ENCODE peak calls at places on chromosomes 13 and 19, in five cellular contexts. Q is endodermal cell, N is prostate gland, V is left ventricle myocardium inferior, Y is aorta. L is an unnamed sample. For H3K9me3, the result is how much of the 10 kb centered on the place peaks cover.

GRCh38 chr19:2616741-2617392 is 85.6 kb downstream of the GNG7 start:
- DNase-seq in Q (no peak), N (no peak), V (peak), Y (peak), L (no peak)

GRCh38 chr13:80336335-80336734 is 4.6 kb downstream of the SPRY2 start:
- DNase-seq in Q (no peak), N (no peak), V (no peak), Y (no peak), L (no peak)

GRCh38 chr13:113083402-113084061 is 22.1 kb upstream of the F7 start:
- DNase-seq in Q (no peak), N (peak), V (peak), Y (peak), L (no peak)

GRCh38 chr19:18496167-18496979 is 25.5 kb downstream of the ELL start:
- DNase-seq in Q (no peak), N (no peak), V (peak), Y (no peak), L (no peak)

GRCh38 chr19:35204799-35205732 is 23.5 kb downstream of the FAM187B start:
- DNase-seq in Q (peak), N (no peak), V (no peak), Y (peak), L (no peak)

GRCh38 chr13:109833071-109833470 is 46.7 kb upstream of the IRS2 start:
- DNase-seq in Q (no peak), N (no peak), V (no peak), Y (no peak), L (no peak)

GRCh38 chr19:58474291-58474996 is 1.7 kb upstream of the ZNF446 start:
- DNase-seq in Q (no peak), N (no peak), V (no peak), Y (no peak), L (no peak)

GRCh38 chr19:48806518-48806817 is 4.4 kb downstream of the BCAT2 start:
- DNase-seq in Q (peak), N (no peak), V (no peak), Y (no peak), L (no peak)

GRCh38 chr13:26457212-26457611 is 100.3 kb upstream of the WASF3 start:
- DNase-seq in Q (no peak), N (no peak), V (no peak), Y (no peak), L (no peak)

GRCh38 chr19:46226438-46226973 is 3.0 kb upstream of the IGFL1 start:
- DNase-seq in Q (peak), N (no peak), V (peak), Y (no peak), L (no peak)

GRCh38 chr13:26011996-26012688 is 39.7 kb downstream of the SHISA2 start:
- DNase-seq in Q (no peak), N (no peak), V (no peak), Y (no peak), L (peak)

GRCh38 chr19:37148214-37148613 is 24.3 kb downstream of the ZNF585A start:
- DNase-seq in Q (no peak), N (no peak), V (no peak), Y (no peak), L (no peak)
- H3K9me3 ChIP-seq in Q (half or more), N (under half), V (half or more), Y (under half), L (under half)

GRCh38 chr19:51959791-51960190 is 26.8 kb downstream of the ZNF350 start:
- DNase-seq in Q (no peak), N (peak), V (no peak), Y (no peak), L (no peak)
- H3K9me3 ChIP-seq in Q (half or more), N (under half), V (half or more), Y (under half), L (under half)

GRCh38 chr19:52567921-52568320 is 2.2 kb upstream of the ZNF701 start:
- DNase-seq in Q (no peak), N (no peak), V (no peak), Y (no peak), L (no peak)

GRCh38 chr19:52570005-52570861 is at the start of gene ZNF701:
- DNase-seq in Q (peak), N (peak), V (peak), Y (peak), L (peak)

GRCh38 chr19:52566121-52566520 is 4.0 kb upstream of the ZNF701 start:
- DNase-seq in Q (no peak), N (no peak), V (no peak), Y (no peak), L (no peak)

GRCh38 chr19:52566588-52566987 is 3.5 kb upstream of the ZNF701 start:
- DNase-seq in Q (no peak), N (no peak), V (no peak), Y (no peak), L (no peak)
- H3K9me3 ChIP-seq in Q (under half), N (under half), V (under half), Y (under half), L (under half)

DNA sequence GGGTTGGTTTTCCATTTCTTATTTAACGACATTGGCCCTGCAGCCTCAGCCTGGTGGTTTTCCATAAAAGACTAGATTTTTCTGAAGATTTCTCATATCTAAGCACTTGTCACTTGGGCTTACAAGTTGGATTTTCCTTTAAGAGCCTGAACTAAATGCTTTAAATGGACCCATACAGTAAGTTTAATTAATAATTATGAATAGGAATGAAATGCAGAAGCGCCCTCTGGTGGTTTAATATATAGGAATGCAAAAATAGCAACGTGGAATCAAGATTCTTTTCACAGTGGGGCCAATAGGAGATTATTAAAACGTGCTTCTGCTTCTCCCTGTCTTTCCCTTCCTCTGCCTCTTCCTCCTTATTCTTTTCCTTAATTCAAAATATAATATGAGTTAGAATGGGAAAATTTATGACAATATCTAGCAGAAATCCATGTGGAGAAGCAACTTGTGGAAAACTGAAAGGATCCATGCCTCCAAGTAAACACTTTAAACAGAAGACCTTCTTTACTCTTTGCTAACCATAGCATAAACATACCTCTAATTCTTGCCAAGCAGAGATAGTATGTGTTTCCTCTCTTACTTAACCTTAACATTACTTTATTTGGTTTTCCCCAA is 324.0 kb downstream of the GPC5 start:
- DNase-seq in Q (no peak), N (no peak), V (no peak), Y (no peak), L (no peak)
- H3K9me3 ChIP-seq in Q (under half), N (under half), V (under half), Y (under half), L (under half)

DNA sequence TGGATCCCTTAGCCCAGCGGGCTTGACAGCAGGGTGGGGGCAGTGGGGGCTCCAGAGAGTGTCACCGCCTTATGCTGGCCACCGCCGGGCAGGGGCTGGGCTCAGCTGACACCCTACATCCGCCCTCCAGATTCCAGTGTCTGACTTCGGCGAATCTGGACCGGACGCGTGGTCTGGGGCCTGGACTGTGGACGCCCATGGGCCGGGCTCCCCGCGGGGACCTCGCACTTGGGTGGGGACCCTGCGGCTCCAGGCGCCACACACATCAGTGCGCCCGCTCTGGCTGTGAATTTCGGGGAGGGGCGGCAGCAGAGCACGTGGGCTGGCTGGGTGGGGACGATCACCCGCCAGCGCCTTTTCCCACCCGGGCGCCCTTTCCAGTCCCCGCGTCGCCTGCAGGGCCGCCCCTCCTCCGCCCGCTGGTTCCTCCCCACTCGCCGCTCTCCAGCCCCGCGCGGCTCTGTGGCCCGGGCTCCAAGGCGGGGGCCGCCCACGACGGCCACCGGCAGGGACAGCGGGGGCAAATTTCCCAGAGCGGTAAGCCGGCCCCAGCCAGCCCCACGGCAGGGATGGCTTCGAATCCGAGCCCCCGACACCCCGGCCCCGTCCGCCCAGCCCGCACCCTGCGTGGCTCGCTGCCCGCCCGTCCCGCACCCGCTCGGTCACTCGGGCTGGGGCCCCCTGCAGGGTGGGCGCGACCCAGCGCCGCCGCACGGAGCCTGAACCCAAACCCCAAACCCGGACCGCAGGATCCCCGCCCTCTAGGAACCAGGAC is 23.3 kb upstream of the ZNF99 start:
- DNase-seq in Q (no peak), N (no peak), V (no peak), Y (peak), L (no peak)
- H3K9me3 ChIP-seq in Q (half or more), N (under half), V (under half), Y (under half), L (under half)

GRCh38 chr19:7815325-7815724 is 14.7 kb upstream of the EVI5L start:
- DNase-seq in Q (no peak), N (no peak), V (no peak), Y (no peak), L (no peak)
- H3K9me3 ChIP-seq in Q (under half), N (under half), V (half or more), Y (under half), L (under half)

GRCh38 chr19:37452500-37453245 is 14.6 kb downstream of the ZNF569 start:
- DNase-seq in Q (no peak), N (no peak), V (no peak), Y (no peak), L (no peak)
- H3K9me3 ChIP-seq in Q (half or more), N (under half), V (half or more), Y (under half), L (under half)

GRCh38 chr19:56667311-56667870 is 4.2 kb downstream of the ZNF835 start:
- DNase-seq in Q (no peak), N (no peak), V (no peak), Y (no peak), L (no peak)

GRCh38 chr19:56671613-56671994 is at the start of gene ZNF835:
- DNase-seq in Q (peak), N (peak), V (peak), Y (peak), L (peak)

GRCh38 chr19:56670401-56670960 is 1.1 kb downstream of the ZNF835 start:
- DNase-seq in Q (no peak), N (no peak), V (no peak), Y (no peak), L (no peak)

GRCh38 chr19:56668676-56669075 is 2.9 kb downstream of the ZNF835 start:
- DNase-seq in Q (no peak), N (no peak), V (no peak), Y (no peak), L (no peak)

GRCh38 chr19:56670961-56671612 is 470 bp downstream of the ZNF835 start:
- DNase-seq in Q (no peak), N (no peak), V (no peak), Y (no peak), L (no peak)
- H3K9me3 ChIP-seq in Q (under half), N (under half), V (under half), Y (under half), L (under half)

L was measured in testis.